ENCODE peak calls at places on chromosome 17, in eight cellular contexts. V is stomach, P is HCT116, F is GM12892, U is NB4, Q is gastrocnemius medialis, I is H1, J is uterus. S is an unnamed sample.

GRCh38 chr17:15397605-15398004 is 56.2 kb upstream of the TEKT3 start:
- DNase-seq in P (no peak), V (no peak), U (no peak), F (no peak), Q (no peak), J (no peak), I (no peak), S (no peak)

GRCh38 chr17:55005520-55005919 is 37.0 kb downstream of the STXBP4 start:
- DNase-seq in P (peak), V (no peak), J (no peak), Q (no peak), U (peak), F (no peak), I (no peak), S (no peak)

GRCh38 chr17:67238976-67239375 is 6.0 kb downstream of the HELZ start:
- DNase-seq in U (no peak), F (no peak), I (no peak), Q (no peak), J (no peak), V (no peak), P (no peak), S (no peak)

GRCh38 chr17:273994-274832 is 78.4 kb downstream of the RPH3AL start:
- DNase-seq in Q (no peak), U (peak), I (peak), P (no peak), V (peak), F (no peak), J (peak), S (no peak)

GRCh38 chr17:42135664-42136653 is 13.4 kb downstream of the HSPB9 start:
- DNase-seq in U (peak), P (peak), V (peak), I (no peak), F (no peak), J (no peak), Q (no peak), S (no peak)

GRCh38 chr17:10198509-10199249 is at the start of gene GAS7:
- DNase-seq in I (peak), Q (peak), J (peak), F (peak), P (no peak), U (peak), V (peak), S (peak)

GRCh38 chr17:5941258-5941657 is 128.9 kb upstream of the WSCD1 start:
- DNase-seq in F (no peak), P (no peak), U (no peak), V (no peak), I (no peak), J (no peak), Q (no peak), S (no peak)

GRCh38 chr17:56807723-56808122 is 26.0 kb downstream of the C17orf67 start:
- DNase-seq in F (no peak), P (no peak), I (no peak), U (no peak), Q (no peak), V (no peak), J (no peak), S (no peak)

GRCh38 chr17:49388692-49389513 is 25.8 kb downstream of the PHB1 start:
- DNase-seq in J (no peak), P (no peak), V (no peak), Q (no peak), U (no peak), I (no peak), F (no peak), S (no peak)

GRCh38 chr17:50425682-50426471 is at the start of gene ACSF2:
- DNase-seq in P (no peak), J (peak), V (peak), U (peak), I (peak), F (peak), Q (peak), S (peak)

GRCh38 chr17:1252203-1252608 is 18.0 kb upstream of the BHLHA9 start:
- DNase-seq in P (no peak), J (no peak), Q (no peak), V (no peak), I (no peak), F (no peak), U (no peak), S (no peak)

GRCh38 chr17:53033297-53033696 is 789.4 kb upstream of the KIF2B start:
- DNase-seq in I (no peak), P (no peak), U (no peak), J (no peak), F (no peak), Q (no peak), V (no peak), S (no peak)

GRCh38 chr17:69828087-69828486 is 246.9 kb upstream of the KCNJ16 start:
- DNase-seq in U (no peak), F (no peak), P (no peak), Q (peak), V (peak), I (no peak), J (no peak), S (no peak)

GRCh38 chr17:66365204-66365524 is 62.8 kb downstream of the PRKCA start:
- DNase-seq in I (no peak), Q (no peak), U (no peak), J (no peak), V (no peak), F (no peak), P (no peak), S (no peak)

GRCh38 chr17:54899721-54900456 is 763 bp upstream of the TOM1L1 start:
- DNase-seq in V (no peak), Q (no peak), J (no peak), F (no peak), U (no peak), P (no peak), I (peak), S (no peak)

GRCh38 chr17:83034525-83034924 is 44.9 kb upstream of the METRNL start:
- DNase-seq in J (no peak), F (no peak), P (no peak), Q (no peak), I (no peak), U (no peak), V (no peak), S (no peak)

GRCh38 chr17:20281860-20282259 is 185.5 kb downstream of the LGALS9B start:
- DNase-seq in F (no peak), U (peak), P (no peak), I (no peak), Q (peak), J (no peak), V (no peak), S (no peak)

GRCh38 chr17:65181237-65182061 is 44.3 kb downstream of the RGS9 start:
- DNase-seq in P (no peak), J (no peak), Q (no peak), V (no peak), F (peak), U (peak), I (no peak), S (peak)

GRCh38 chr17:10094806-10095205 is 103.6 kb downstream of the GAS7 start:
- DNase-seq in P (no peak), F (no peak), J (peak), I (no peak), Q (no peak), U (no peak), V (no peak), S (no peak)

GRCh38 chr17:47324224-47325020 is 667 bp downstream of the EFCAB13 start:
- DNase-seq in J (peak), V (peak), F (no peak), U (peak), Q (peak), I (no peak), P (no peak), S (peak)

GRCh38 chr17:4678448-4679026 is 25.4 kb downstream of the PELP1 start:
- DNase-seq in Q (no peak), J (no peak), I (no peak), U (peak), V (no peak), F (no peak), P (peak), S (no peak)

GRCh38 chr17:9021158-9021984 is at the start of gene NTN1:
- DNase-seq in Q (no peak), P (no peak), J (peak), I (peak), V (peak), U (peak), F (peak), S (peak)

GRCh38 chr17:36546418-36547093 is 1.8 kb downstream of the GGNBP2 start:
- DNase-seq in U (peak), F (no peak), I (no peak), P (no peak), V (no peak), J (no peak), Q (no peak), S (no peak)

GRCh38 chr17:57425903-57426574 is 169.7 kb downstream of the MSI2 start:
- DNase-seq in I (no peak), J (no peak), V (no peak), Q (no peak), P (no peak), F (no peak), U (no peak), S (no peak)

GRCh38 chr17:18256776-18257175 is 1.8 kb downstream of the FLII start:
- DNase-seq in J (no peak), V (no peak), I (no peak), F (no peak), P (no peak), U (no peak), Q (no peak), S (no peak)

GRCh38 chr17:18256351-18256750 is 2.2 kb downstream of the FLII start:
- DNase-seq in J (no peak), P (no peak), U (no peak), V (no peak), Q (no peak), I (no peak), F (no peak), S (no peak)

GRCh38 chr17:18258356-18259038 is at the start of gene FLII:
- DNase-seq in Q (peak), V (peak), I (peak), P (no peak), J (peak), F (peak), U (peak), S (peak)

GRCh38 chr17:18257747-18258355 is 687 bp downstream of the FLII start:
- DNase-seq in Q (peak), I (no peak), J (peak), U (peak), P (no peak), V (peak), F (peak), S (peak)

GRCh38 chr17:18257268-18257681 is 1.3 kb downstream of the FLII start:
- DNase-seq in Q (no peak), I (no peak), P (no peak), V (peak), J (no peak), U (no peak), F (no peak), S (no peak)
- TF ChIP-seq POLR2A in Q (no peak), I (no peak), P (no peak), V (no peak), J (no peak), U (no peak), F (no peak), S (no peak)

GRCh38 chr17:7557147-7557764 is 1.3 kb upstream of the TNFSF13 start:
- DNase-seq in Q (no peak), F (no peak), J (no peak), P (no peak), U (no peak), V (peak), I (no peak), S (no peak)
- TF ChIP-seq POLR2A in Q (no peak), F (no peak), J (no peak), P (no peak), U (no peak), V (no peak), I (no peak), S (no peak)

GRCh38 chr17:38749222-38750043 is 1.3 kb upstream of the PCGF2 start:
- DNase-seq in I (peak), V (peak), Q (peak), F (no peak), U (no peak), J (peak), P (peak), S (no peak)

GRCh38 chr17:38750044-38750311 is 1.8 kb upstream of the PCGF2 start:
- DNase-seq in Q (no peak), I (no peak), F (no peak), J (no peak), P (no peak), V (no peak), U (no peak), S (no peak)

GRCh38 chr17:38746893-38747384 is 1.2 kb downstream of the PCGF2 start:
- DNase-seq in U (no peak), F (no peak), V (no peak), P (no peak), J (no peak), I (no peak), Q (no peak), S (no peak)

GRCh38 chr17:38747385-38748328 is 479 bp downstream of the PCGF2 start:
- DNase-seq in V (no peak), Q (no peak), I (peak), P (no peak), U (no peak), F (peak), J (peak), S (no peak)

GRCh38 chr17:38748329-38749221 is at the start of gene PCGF2:
- DNase-seq in P (peak), F (no peak), U (no peak), J (peak), V (peak), I (peak), Q (peak), S (no peak)
- TF ChIP-seq POLR2A in P (no peak), F (no peak), U (no peak), J (peak), V (no peak), I (no peak), Q (peak), S (no peak)

GRCh38 chr17:78112508-78113471 is 15.8 kb downstream of the TMC6 start:
- DNase-seq in F (peak), P (peak), J (peak), V (peak), U (peak), Q (peak), I (peak), S (peak)
- TF ChIP-seq POLR2A in F (no peak), P (no peak), J (no peak), V (no peak), U (no peak), Q (no peak), I (no peak), S (peak)

GRCh38 chr17:76642994-76643393 is 563 bp downstream of the ST6GALNAC1 start:
- DNase-seq in I (no peak), P (no peak), Q (no peak), V (no peak), F (no peak), J (no peak), U (no peak), S (no peak)

GRCh38 chr17:76644995-76645394 is 1.4 kb upstream of the ST6GALNAC1 start:
- DNase-seq in V (peak), U (no peak), I (no peak), Q (no peak), J (no peak), P (no peak), F (no peak), S (no peak)

GRCh38 chr17:76646712-76647111 is 3.2 kb upstream of the ST6GALNAC1 start:
- DNase-seq in F (no peak), J (no peak), V (no peak), P (no peak), U (no peak), I (no peak), Q (no peak), S (no peak)

GRCh38 chr17:76643553-76644148 is at the start of gene ST6GALNAC1:
- DNase-seq in Q (no peak), I (no peak), P (no peak), V (peak), U (no peak), J (no peak), F (no peak), S (no peak)

GRCh38 chr17:76645481-76645880 is 1.9 kb upstream of the ST6GALNAC1 start:
- DNase-seq in U (no peak), P (no peak), J (no peak), F (no peak), I (no peak), V (peak), Q (no peak), S (no peak)
- TF ChIP-seq POLR2A in U (no peak), P (no peak), J (no peak), F (no peak), I (no peak), V (no peak), Q (no peak), S (no peak)

DNA sequence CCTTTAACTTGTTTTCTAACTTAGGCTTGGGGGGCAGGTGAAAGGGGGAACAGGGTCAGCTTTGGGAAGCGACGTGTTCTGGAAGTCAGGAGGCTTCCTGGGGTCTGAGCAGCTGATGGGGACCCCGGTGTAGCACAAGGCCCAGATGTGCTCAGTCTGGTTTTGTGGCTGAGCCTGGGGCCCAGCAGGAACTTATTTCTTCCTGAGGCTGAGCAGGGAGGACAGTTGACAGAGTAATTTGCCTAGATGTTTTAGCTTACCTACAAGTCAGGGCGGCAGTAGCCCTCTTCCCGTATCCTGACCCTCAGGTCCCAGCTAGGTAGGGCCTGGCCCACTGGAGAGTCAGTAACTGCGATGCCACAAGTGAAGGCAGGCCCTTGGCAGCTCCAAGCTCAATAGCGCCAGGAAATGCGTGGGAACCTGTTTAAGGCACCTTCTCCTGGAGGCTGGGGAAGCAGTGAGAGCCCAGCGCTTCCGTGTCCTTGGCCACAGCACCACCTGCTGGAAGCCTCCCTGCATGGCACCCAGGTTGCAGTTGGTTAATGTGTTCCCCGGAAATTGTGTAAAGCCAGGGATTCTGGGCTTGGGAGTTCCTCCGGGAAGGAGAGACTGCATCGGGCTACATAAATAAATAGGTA is 5.2 kb downstream of the CCR7 start:
- DNase-seq in J (peak), I (peak), U (peak), P (peak), Q (peak), V (peak), F (peak), S (peak)
- TF ChIP-seq POLR2A in J (peak), I (no peak), U (no peak), P (no peak), Q (no peak), V (no peak), F (peak), S (peak)

DNA sequence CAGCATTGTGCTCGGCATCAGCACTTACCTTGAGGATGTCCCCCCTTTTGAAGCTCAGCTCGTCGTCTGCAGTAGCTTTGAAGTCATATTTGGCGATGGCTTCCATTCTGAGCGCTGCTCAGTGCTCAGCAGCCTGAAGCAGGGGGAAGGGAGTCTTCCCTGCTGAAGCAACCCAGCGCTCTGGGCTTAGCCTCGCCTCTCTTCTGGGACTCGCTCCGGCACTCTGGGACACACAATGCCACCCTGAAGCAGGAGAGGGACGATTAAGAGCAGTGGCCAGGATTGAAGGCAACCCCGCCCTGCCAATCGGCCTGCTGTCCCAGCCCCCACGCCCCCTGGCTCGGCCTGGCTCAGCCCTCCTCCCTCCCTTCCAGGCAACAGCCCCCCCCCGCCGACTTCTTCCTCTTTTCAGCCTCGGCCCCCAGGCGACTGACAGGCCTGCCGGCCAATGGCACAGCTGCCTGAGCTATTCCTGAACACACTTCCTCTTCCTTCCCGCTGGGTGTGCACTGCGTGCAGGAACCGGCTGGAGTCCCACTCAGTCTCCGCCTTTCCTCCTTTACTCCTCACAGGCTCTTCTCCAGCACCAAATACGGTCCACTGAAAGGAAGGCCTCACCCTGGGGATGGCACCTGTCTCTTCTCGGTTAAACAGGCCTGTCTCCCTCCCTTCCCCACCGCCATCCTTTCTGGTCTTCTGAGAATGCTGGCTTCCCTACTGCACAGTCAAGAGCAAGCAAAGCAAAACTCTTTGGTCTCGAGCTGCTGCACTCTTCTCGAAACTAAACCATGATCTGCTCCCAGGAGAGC is 11.8 kb downstream of the GRB2 start:
- DNase-seq in U (peak), V (peak), P (peak), J (peak), I (peak), Q (peak), F (peak), S (peak)
- TF ChIP-seq POLR2A in U (peak), V (no peak), P (peak), J (no peak), I (peak), Q (peak), F (no peak), S (peak)

DNA sequence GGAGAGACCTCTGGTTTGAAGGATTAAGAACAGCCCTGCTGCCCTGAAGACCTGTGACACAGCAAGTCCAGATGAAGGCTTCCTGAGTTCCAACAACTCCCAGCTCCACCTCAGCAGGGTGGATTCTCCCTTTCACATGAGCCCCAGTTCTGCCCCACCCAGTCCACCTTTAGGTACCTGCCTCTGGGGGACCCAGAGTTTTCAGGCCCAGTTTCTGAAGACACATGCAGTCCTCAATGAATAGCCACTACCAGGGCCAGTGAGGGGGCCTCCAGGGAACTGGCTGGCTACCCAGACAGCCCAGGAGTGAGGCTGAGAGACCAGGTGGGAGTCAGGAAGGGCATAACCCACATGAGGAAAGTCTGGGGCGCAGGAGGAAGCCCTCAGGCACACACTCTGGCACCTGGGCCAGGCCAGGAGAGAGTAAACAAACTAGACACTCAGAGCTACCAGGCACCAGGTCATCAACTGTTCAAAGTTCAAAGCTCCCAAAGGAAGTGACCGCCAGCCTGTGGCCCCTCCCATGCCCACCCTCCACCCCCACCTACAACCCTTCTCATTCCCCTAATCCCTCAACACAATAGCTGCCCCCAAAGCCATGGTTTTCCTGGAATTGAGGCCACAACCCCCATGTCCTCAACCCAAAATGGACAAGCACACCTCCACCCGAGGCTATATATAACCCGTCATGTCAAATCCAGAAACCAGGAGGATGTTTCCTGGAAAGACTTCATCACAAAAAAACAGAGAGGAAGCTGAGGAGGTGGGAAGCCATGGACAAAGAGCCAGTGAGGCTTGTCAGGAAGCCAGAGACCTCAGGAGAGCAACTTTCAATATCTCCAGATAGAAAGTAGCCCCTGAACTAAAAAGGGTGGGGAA is 2.1 kb downstream of the MYO18A start:
- DNase-seq in I (no peak), V (peak), P (no peak), J (no peak), U (no peak), Q (no peak), F (no peak), S (no peak)
- TF ChIP-seq POLR2A in I (no peak), V (no peak), P (no peak), J (no peak), U (no peak), Q (no peak), F (no peak), S (no peak)